ENCODE peak calls at places on chromosomes 16 and 17, in five cellular contexts. One of them, this sample, is unnamed.

GRCh38 chr16:58249388-58249779 is 45.4 kb downstream of the PRSS54 start:
- DNase-seq in IMR-90: no peak
- DNase-seq in A549: no peak
- DNase-seq in GM12878: no peak
- DNase-seq in SK-N-SH: no peak
- DNase-seq in this sample: no peak

GRCh38 chr16:19348578-19349315 is 63.2 kb downstream of the CLEC19A start:
- DNase-seq in IMR-90: no peak
- DNase-seq in A549: no peak
- DNase-seq in GM12878: no peak
- DNase-seq in SK-N-SH: peak
- DNase-seq in this sample: no peak

GRCh38 chr17:42472709-42473521 is 14.2 kb downstream of the ATP6V0A1 start:
- DNase-seq in IMR-90: peak
- DNase-seq in A549: no peak
- DNase-seq in GM12878: no peak
- DNase-seq in SK-N-SH: no peak
- DNase-seq in this sample: peak

GRCh38 chr16:50121721-50122445 is 31.2 kb upstream of the TENT4B start:
- DNase-seq in IMR-90: no peak
- DNase-seq in A549: no peak
- DNase-seq in GM12878: peak
- DNase-seq in SK-N-SH: no peak
- DNase-seq in this sample: no peak

GRCh38 chr16:50505714-50506542 is 42.3 kb upstream of the NKD1 start:
- DNase-seq in IMR-90: no peak
- DNase-seq in A549: no peak
- DNase-seq in GM12878: no peak
- DNase-seq in SK-N-SH: no peak
- DNase-seq in this sample: no peak

GRCh38 chr17:76716834-76717205 is 6.1 kb upstream of the MXRA7 start:
- DNase-seq in IMR-90: peak
- DNase-seq in A549: no peak
- DNase-seq in GM12878: no peak
- DNase-seq in SK-N-SH: no peak
- DNase-seq in this sample: no peak

GRCh38 chr16:49970818-49971431 is 54.1 kb upstream of the CNEP1R1 start:
- DNase-seq in IMR-90: no peak
- DNase-seq in A549: no peak
- DNase-seq in GM12878: no peak
- DNase-seq in SK-N-SH: no peak
- DNase-seq in this sample: no peak

GRCh38 chr16:68235105-68235881 is 634 bp downstream of the ESRP2 start:
- DNase-seq in IMR-90: no peak
- DNase-seq in A549: no peak
- DNase-seq in GM12878: no peak
- DNase-seq in SK-N-SH: no peak
- DNase-seq in this sample: no peak

GRCh38 chr16:8885674-8886592 is 3.8 kb downstream of the LITAFD start:
- DNase-seq in IMR-90: peak
- DNase-seq in A549: no peak
- DNase-seq in GM12878: no peak
- DNase-seq in SK-N-SH: peak
- DNase-seq in this sample: no peak

GRCh38 chr17:18326039-18326438 is 10.9 kb downstream of the SMCR8 start:
- DNase-seq in IMR-90: no peak
- DNase-seq in A549: no peak
- DNase-seq in GM12878: no peak
- DNase-seq in SK-N-SH: no peak
- DNase-seq in this sample: no peak

GRCh38 chr16:71201054-71201453 is 29.5 kb downstream of the HYDIN start:
- DNase-seq in IMR-90: no peak
- DNase-seq in A549: no peak
- DNase-seq in GM12878: no peak
- DNase-seq in SK-N-SH: no peak
- DNase-seq in this sample: no peak

GRCh38 chr16:52976539-52977167 is 76.0 kb downstream of the CHD9NB start:
- DNase-seq in IMR-90: peak
- DNase-seq in A549: peak
- DNase-seq in GM12878: no peak
- DNase-seq in SK-N-SH: peak
- DNase-seq in this sample: peak

GRCh38 chr16:65123846-65124513 is 2.1 kb upstream of the CDH11 start:
- DNase-seq in IMR-90: peak
- DNase-seq in A549: no peak
- DNase-seq in GM12878: no peak
- DNase-seq in SK-N-SH: no peak
- DNase-seq in this sample: no peak

GRCh38 chr16:1757714-1758461 is 13.5 kb downstream of the NME3 start:
- DNase-seq in IMR-90: no peak
- DNase-seq in A549: no peak
- DNase-seq in GM12878: no peak
- DNase-seq in SK-N-SH: no peak
- DNase-seq in this sample: no peak

GRCh38 chr16:11140466-11140865 is 115.5 kb downstream of the SOCS1 start:
- DNase-seq in IMR-90: no peak
- DNase-seq in A549: no peak
- DNase-seq in GM12878: no peak
- DNase-seq in SK-N-SH: no peak
- DNase-seq in this sample: no peak

GRCh38 chr16:85425061-85425662 is 188.0 kb upstream of the GSE1 start:
- DNase-seq in IMR-90: no peak
- DNase-seq in A549: no peak
- DNase-seq in GM12878: no peak
- DNase-seq in SK-N-SH: peak
- DNase-seq in this sample: no peak

GRCh38 chr16:10168258-10168657 is 14.0 kb downstream of the GRIN2A start:
- DNase-seq in IMR-90: no peak
- DNase-seq in A549: no peak
- DNase-seq in GM12878: no peak
- DNase-seq in SK-N-SH: no peak
- DNase-seq in this sample: no peak

GRCh38 chr17:8209909-8210760 is at the start of gene AURKB:
- DNase-seq in IMR-90: peak
- DNase-seq in A549: peak
- DNase-seq in GM12878: peak
- DNase-seq in SK-N-SH: peak
- DNase-seq in this sample: peak

GRCh38 chr17:78330570-78331224 is 29.2 kb downstream of the SOCS3 start:
- DNase-seq in IMR-90: no peak
- DNase-seq in A549: peak
- DNase-seq in GM12878: no peak
- DNase-seq in SK-N-SH: peak
- DNase-seq in this sample: no peak

GRCh38 chr16:75320435-75320834 is 69.0 kb upstream of the BCAR1 start:
- DNase-seq in IMR-90: no peak
- DNase-seq in A549: no peak
- DNase-seq in GM12878: no peak
- DNase-seq in SK-N-SH: no peak
- DNase-seq in this sample: no peak

GRCh38 chr17:70857351-70857750 is 688.0 kb downstream of the KCNJ2 start:
- DNase-seq in IMR-90: no peak
- DNase-seq in A549: no peak
- DNase-seq in GM12878: no peak
- DNase-seq in SK-N-SH: no peak
- DNase-seq in this sample: no peak

GRCh38 chr17:70859829-70860228 is 690.5 kb downstream of the KCNJ2 start:
- DNase-seq in IMR-90: peak
- DNase-seq in A549: no peak
- DNase-seq in GM12878: no peak
- DNase-seq in SK-N-SH: no peak
- DNase-seq in this sample: no peak

DNA sequence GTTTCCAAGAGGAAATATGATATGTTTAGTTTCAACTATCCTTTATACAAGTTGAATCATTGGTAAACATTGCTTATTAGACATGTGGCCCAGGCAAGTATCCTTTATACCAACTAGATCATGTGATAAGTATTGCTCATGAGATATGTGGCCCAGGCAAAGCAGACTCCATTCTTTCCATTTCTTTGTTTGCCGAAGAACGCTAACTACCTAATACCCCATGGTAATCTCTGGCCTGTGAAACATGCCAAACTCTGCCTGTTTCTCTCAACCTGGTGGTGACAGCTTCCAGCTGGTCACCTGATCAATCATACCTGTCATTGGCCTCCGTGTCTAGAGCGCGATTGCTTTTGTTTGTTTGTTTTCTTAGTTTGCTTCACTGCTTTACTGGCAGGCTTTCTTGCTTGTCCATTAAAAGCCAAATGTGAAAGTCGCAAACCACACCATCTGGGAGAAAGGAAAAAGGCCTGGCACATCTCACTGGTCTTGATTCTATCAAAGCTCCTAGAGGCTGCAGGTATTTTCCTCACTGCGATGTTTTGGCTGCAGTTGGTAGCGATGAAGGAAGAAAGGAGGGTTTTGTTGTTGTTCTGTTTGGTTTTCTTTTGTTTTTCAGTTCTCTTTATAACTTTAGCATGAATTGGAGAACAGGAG is 686.2 kb downstream of the KCNJ2 start:
- DNase-seq in IMR-90: peak
- DNase-seq in A549: no peak
- DNase-seq in GM12878: no peak
- DNase-seq in SK-N-SH: no peak
- DNase-seq in this sample: no peak
- TF ChIP-seq RCOR1 in IMR-90: peak
- TF ChIP-seq RCOR1 in A549: no peak
- TF ChIP-seq RCOR1 in GM12878: no peak
- TF ChIP-seq RCOR1 in SK-N-SH: no peak
- TF ChIP-seq RCOR1 in this sample: no peak

DNA sequence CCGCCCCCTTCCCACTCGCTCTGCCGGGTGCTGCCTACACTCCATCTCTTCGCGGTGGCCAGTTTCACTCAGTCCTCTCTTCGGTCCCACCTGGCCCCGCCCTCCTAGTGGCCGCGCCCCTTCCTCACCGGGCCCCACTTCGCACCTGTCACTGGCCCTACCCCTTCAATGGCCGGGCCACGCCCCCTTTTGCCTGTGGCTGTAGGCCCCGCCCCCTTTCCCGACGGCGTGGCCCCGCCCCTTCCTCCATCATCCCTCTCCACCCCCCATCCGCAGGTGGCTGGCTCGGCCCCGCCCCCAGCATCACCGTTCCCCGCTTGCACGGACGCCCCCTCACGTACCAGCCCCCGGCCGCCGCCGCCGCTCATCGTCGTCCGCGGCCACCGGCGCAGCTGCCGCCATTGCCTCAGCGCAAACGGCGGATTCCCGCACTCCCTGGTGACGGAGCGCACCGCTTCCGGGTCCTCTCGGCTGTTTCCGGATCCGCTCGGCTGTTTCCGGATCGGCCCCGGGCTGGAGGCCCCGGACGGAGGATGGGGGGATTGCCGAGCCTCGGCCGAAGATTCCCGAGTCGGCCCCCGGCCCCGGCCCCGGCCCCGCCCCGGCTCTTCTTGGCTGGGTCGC is at the start of gene RABEP2:
- DNase-seq in IMR-90: peak
- DNase-seq in A549: peak
- DNase-seq in GM12878: no peak
- DNase-seq in SK-N-SH: peak
- DNase-seq in this sample: peak
- TF ChIP-seq RCOR1 in IMR-90: no peak
- TF ChIP-seq RCOR1 in A549: no peak
- TF ChIP-seq RCOR1 in GM12878: no peak
- TF ChIP-seq RCOR1 in SK-N-SH: no peak
- TF ChIP-seq RCOR1 in this sample: no peak

GRCh38 chr16:24685539-24686432 is 43.7 kb upstream of the TNRC6A start:
- DNase-seq in IMR-90: peak
- DNase-seq in A549: peak
- DNase-seq in GM12878: no peak
- DNase-seq in SK-N-SH: peak
- DNase-seq in this sample: peak
- TF ChIP-seq RCOR1 in IMR-90: no peak
- TF ChIP-seq RCOR1 in A549: no peak
- TF ChIP-seq RCOR1 in GM12878: no peak
- TF ChIP-seq RCOR1 in SK-N-SH: peak
- TF ChIP-seq RCOR1 in this sample: no peak

GRCh38 chr16:80309178-80309577 is 231.6 kb upstream of the DYNLRB2 start:
- DNase-seq in IMR-90: no peak
- DNase-seq in A549: no peak
- DNase-seq in GM12878: no peak
- DNase-seq in SK-N-SH: no peak
- DNase-seq in this sample: no peak
- TF ChIP-seq RCOR1 in IMR-90: no peak
- TF ChIP-seq RCOR1 in A549: no peak
- TF ChIP-seq RCOR1 in GM12878: no peak
- TF ChIP-seq RCOR1 in SK-N-SH: no peak
- TF ChIP-seq RCOR1 in this sample: no peak